ENCODE peak calls at places on chromosome 3, in four cellular contexts. One of them, this sample, is unnamed. For H3K36me3, the result is how much of the 10 kb centered on the place peaks cover.

GRCh38 chr3:53884623-53885022 is 2.7 kb upstream of the ACTR8 start:
- DNase-seq in heart right ventricle: no peak
- DNase-seq in CD8-positive, alpha-beta memory T cell: no peak
- DNase-seq in endothelial cell of umbilical vein: no peak
- DNase-seq in this sample: no peak

GRCh38 chr3:184590795-184591194 is 29.2 kb downstream of the EPHB3 start:
- DNase-seq in endothelial cell of umbilical vein: no peak
- DNase-seq in CD8-positive, alpha-beta memory T cell: no peak
- DNase-seq in heart right ventricle: no peak
- DNase-seq in this sample: no peak

GRCh38 chr3:79018671-79019136 is 749.1 kb downstream of the ROBO1 start:
- DNase-seq in CD8-positive, alpha-beta memory T cell: no peak
- DNase-seq in heart right ventricle: peak
- DNase-seq in endothelial cell of umbilical vein: peak
- DNase-seq in this sample: no peak

GRCh38 chr3:101070260-101071121 is 77.3 kb upstream of the ABI3BP start:
- DNase-seq in heart right ventricle: peak
- DNase-seq in endothelial cell of umbilical vein: peak
- DNase-seq in CD8-positive, alpha-beta memory T cell: peak
- DNase-seq in this sample: peak

GRCh38 chr3:33636125-33636855 is 81.8 kb downstream of the CLASP2 start:
- DNase-seq in heart right ventricle: no peak
- DNase-seq in CD8-positive, alpha-beta memory T cell: no peak
- DNase-seq in endothelial cell of umbilical vein: peak
- DNase-seq in this sample: no peak

GRCh38 chr3:195450731-195451229 is 8.0 kb upstream of the ACAP2 start:
- DNase-seq in CD8-positive, alpha-beta memory T cell: no peak
- DNase-seq in heart right ventricle: peak
- DNase-seq in endothelial cell of umbilical vein: no peak
- DNase-seq in this sample: no peak

GRCh38 chr3:187447737-187448136 is 79.6 kb downstream of the RTP4 start:
- DNase-seq in CD8-positive, alpha-beta memory T cell: no peak
- DNase-seq in endothelial cell of umbilical vein: no peak
- DNase-seq in heart right ventricle: no peak
- DNase-seq in this sample: no peak

GRCh38 chr3:100099621-100100020 is 14.7 kb downstream of the FILIP1L start:
- DNase-seq in heart right ventricle: no peak
- DNase-seq in endothelial cell of umbilical vein: no peak
- DNase-seq in CD8-positive, alpha-beta memory T cell: no peak
- DNase-seq in this sample: no peak

GRCh38 chr3:154430014-154430413 is at the start of gene GPR149:
- DNase-seq in endothelial cell of umbilical vein: peak
- DNase-seq in CD8-positive, alpha-beta memory T cell: no peak
- DNase-seq in heart right ventricle: no peak
- DNase-seq in this sample: no peak

GRCh38 chr3:160224256-160224655 is 966 bp upstream of the C3orf80 start:
- DNase-seq in CD8-positive, alpha-beta memory T cell: no peak
- DNase-seq in heart right ventricle: no peak
- DNase-seq in endothelial cell of umbilical vein: no peak
- DNase-seq in this sample: no peak

GRCh38 chr3:43161684-43162512 is 56.0 kb upstream of the POMGNT2 start:
- DNase-seq in endothelial cell of umbilical vein: peak
- DNase-seq in CD8-positive, alpha-beta memory T cell: no peak
- DNase-seq in heart right ventricle: no peak
- DNase-seq in this sample: no peak

GRCh38 chr3:40178012-40178594 is 131.4 kb upstream of the EIF1B start:
- DNase-seq in CD8-positive, alpha-beta memory T cell: no peak
- DNase-seq in endothelial cell of umbilical vein: no peak
- DNase-seq in heart right ventricle: no peak
- DNase-seq in this sample: no peak

GRCh38 chr3:123656241-123656640 is 71.4 kb upstream of the HACD2 start:
- DNase-seq in CD8-positive, alpha-beta memory T cell: no peak
- DNase-seq in heart right ventricle: no peak
- DNase-seq in endothelial cell of umbilical vein: no peak
- DNase-seq in this sample: no peak
- H3K27ac ChIP-seq in CD8-positive, alpha-beta memory T cell: no peak
- H3K27ac ChIP-seq in heart right ventricle: no peak
- H3K27ac ChIP-seq in endothelial cell of umbilical vein: no peak
- H3K27ac ChIP-seq in this sample: no peak

GRCh38 chr3:17088602-17089313 is 204.0 kb downstream of the PLCL2 start:
- DNase-seq in endothelial cell of umbilical vein: no peak
- DNase-seq in CD8-positive, alpha-beta memory T cell: peak
- DNase-seq in heart right ventricle: no peak
- DNase-seq in this sample: no peak

GRCh38 chr3:17087509-17087908 is 202.8 kb downstream of the PLCL2 start:
- DNase-seq in CD8-positive, alpha-beta memory T cell: no peak
- DNase-seq in endothelial cell of umbilical vein: no peak
- DNase-seq in heart right ventricle: no peak
- DNase-seq in this sample: no peak

GRCh38 chr3:17089314-17089700 is 204.6 kb downstream of the PLCL2 start:
- DNase-seq in endothelial cell of umbilical vein: no peak
- DNase-seq in heart right ventricle: no peak
- DNase-seq in CD8-positive, alpha-beta memory T cell: no peak
- DNase-seq in this sample: no peak

GRCh38 chr3:17090271-17090992 is 205.7 kb downstream of the PLCL2 start:
- DNase-seq in endothelial cell of umbilical vein: no peak
- DNase-seq in CD8-positive, alpha-beta memory T cell: no peak
- DNase-seq in heart right ventricle: no peak
- DNase-seq in this sample: no peak

GRCh38 chr3:17088017-17088416 is 203.3 kb downstream of the PLCL2 start:
- DNase-seq in heart right ventricle: no peak
- DNase-seq in endothelial cell of umbilical vein: no peak
- DNase-seq in CD8-positive, alpha-beta memory T cell: no peak
- DNase-seq in this sample: no peak
- H3K36me3 ChIP-seq in heart right ventricle: half or more
- H3K36me3 ChIP-seq in endothelial cell of umbilical vein: under half
- H3K36me3 ChIP-seq in CD8-positive, alpha-beta memory T cell: under half
- H3K36me3 ChIP-seq in this sample: under half

GRCh38 chr3:48440590-48440958 is 517 bp downstream of the TMA7 start:
- DNase-seq in heart right ventricle: no peak
- DNase-seq in endothelial cell of umbilical vein: peak
- DNase-seq in CD8-positive, alpha-beta memory T cell: peak
- DNase-seq in this sample: peak

GRCh38 chr3:48446043-48446424 is 503 bp upstream of the ATRIP start:
- DNase-seq in heart right ventricle: no peak
- DNase-seq in CD8-positive, alpha-beta memory T cell: no peak
- DNase-seq in endothelial cell of umbilical vein: no peak
- DNase-seq in this sample: no peak

GRCh38 chr3:48446425-48447193 is at the start of gene ATRIP:
- DNase-seq in CD8-positive, alpha-beta memory T cell: peak
- DNase-seq in heart right ventricle: peak
- DNase-seq in endothelial cell of umbilical vein: peak
- DNase-seq in this sample: peak

GRCh38 chr3:48441940-48442339 is 1.9 kb downstream of the TMA7 start:
- DNase-seq in endothelial cell of umbilical vein: no peak
- DNase-seq in CD8-positive, alpha-beta memory T cell: no peak
- DNase-seq in heart right ventricle: no peak
- DNase-seq in this sample: no peak

GRCh38 chr3:48445277-48445882 is 1.2 kb upstream of the ATRIP start:
- DNase-seq in endothelial cell of umbilical vein: no peak
- DNase-seq in heart right ventricle: no peak
- DNase-seq in CD8-positive, alpha-beta memory T cell: no peak
- DNase-seq in this sample: no peak
- H3K4me3 ChIP-seq in endothelial cell of umbilical vein: no peak
- H3K4me3 ChIP-seq in heart right ventricle: peak
- H3K4me3 ChIP-seq in CD8-positive, alpha-beta memory T cell: no peak
- H3K4me3 ChIP-seq in this sample: no peak

DNA sequence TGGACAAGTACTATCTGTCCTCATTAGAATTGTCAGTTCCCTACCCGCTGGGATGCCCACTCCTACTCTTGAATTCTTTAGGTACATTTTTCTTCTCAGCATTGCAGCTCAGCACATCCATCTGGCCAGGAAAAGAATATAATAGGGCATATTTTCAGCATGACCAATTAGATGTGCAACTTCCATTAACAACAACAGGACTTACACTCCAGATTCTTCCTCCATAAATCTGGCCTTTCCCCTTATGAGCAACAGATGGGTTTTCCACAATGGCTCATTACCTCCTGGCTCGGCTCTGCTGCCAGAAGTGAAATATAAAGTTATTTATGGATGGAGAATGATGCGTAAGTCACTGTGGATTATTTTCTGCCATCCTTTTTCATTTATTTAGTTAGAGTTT is 443.8 kb upstream of the TGFBR2 start:
- DNase-seq in CD8-positive, alpha-beta memory T cell: no peak
- DNase-seq in heart right ventricle: no peak
- DNase-seq in endothelial cell of umbilical vein: peak
- DNase-seq in this sample: no peak
- H3K27ac ChIP-seq in CD8-positive, alpha-beta memory T cell: no peak
- H3K27ac ChIP-seq in heart right ventricle: no peak
- H3K27ac ChIP-seq in endothelial cell of umbilical vein: no peak
- H3K27ac ChIP-seq in this sample: no peak

GRCh38 chr3:46112296-46112695 is 85.0 kb upstream of the XCR1 start:
- DNase-seq in CD8-positive, alpha-beta memory T cell: no peak
- DNase-seq in endothelial cell of umbilical vein: no peak
- DNase-seq in heart right ventricle: no peak
- DNase-seq in this sample: no peak

GRCh38 chr3:46113608-46114007 is 86.3 kb upstream of the XCR1 start:
- DNase-seq in endothelial cell of umbilical vein: no peak
- DNase-seq in heart right ventricle: no peak
- DNase-seq in CD8-positive, alpha-beta memory T cell: no peak
- DNase-seq in this sample: no peak

GRCh38 chr3:46114324-46114988 is 87.2 kb upstream of the XCR1 start:
- DNase-seq in endothelial cell of umbilical vein: no peak
- DNase-seq in heart right ventricle: no peak
- DNase-seq in CD8-positive, alpha-beta memory T cell: no peak
- DNase-seq in this sample: no peak

GRCh38 chr3:46110701-46111493 is 83.6 kb upstream of the XCR1 start:
- DNase-seq in heart right ventricle: no peak
- DNase-seq in CD8-positive, alpha-beta memory T cell: no peak
- DNase-seq in endothelial cell of umbilical vein: no peak
- DNase-seq in this sample: no peak

GRCh38 chr3:46112984-46113383 is 85.7 kb upstream of the XCR1 start:
- DNase-seq in heart right ventricle: no peak
- DNase-seq in endothelial cell of umbilical vein: no peak
- DNase-seq in CD8-positive, alpha-beta memory T cell: no peak
- DNase-seq in this sample: no peak
- H3K36me3 ChIP-seq in heart right ventricle: under half
- H3K36me3 ChIP-seq in endothelial cell of umbilical vein: under half
- H3K36me3 ChIP-seq in CD8-positive, alpha-beta memory T cell: under half
- H3K36me3 ChIP-seq in this sample: under half

GRCh38 chr3:69323941-69324340 is 61.9 kb downstream of the FRMD4B start:
- DNase-seq in CD8-positive, alpha-beta memory T cell: no peak
- DNase-seq in heart right ventricle: no peak
- DNase-seq in endothelial cell of umbilical vein: no peak
- DNase-seq in this sample: no peak
- H3K4me3 ChIP-seq in CD8-positive, alpha-beta memory T cell: no peak
- H3K4me3 ChIP-seq in heart right ventricle: no peak
- H3K4me3 ChIP-seq in endothelial cell of umbilical vein: no peak
- H3K4me3 ChIP-seq in this sample: no peak

GRCh38 chr3:152279474-152279873 is 10.7 kb downstream of the MBNL1 start:
- DNase-seq in endothelial cell of umbilical vein: no peak
- DNase-seq in heart right ventricle: no peak
- DNase-seq in CD8-positive, alpha-beta memory T cell: no peak
- DNase-seq in this sample: no peak
- H3K27ac ChIP-seq in endothelial cell of umbilical vein: no peak
- H3K27ac ChIP-seq in heart right ventricle: peak
- H3K27ac ChIP-seq in CD8-positive, alpha-beta memory T cell: no peak
- H3K27ac ChIP-seq in this sample: peak

GRCh38 chr3:186092360-186093070 is 16.4 kb downstream of the ETV5 start:
- DNase-seq in heart right ventricle: no peak
- DNase-seq in endothelial cell of umbilical vein: no peak
- DNase-seq in CD8-positive, alpha-beta memory T cell: no peak
- DNase-seq in this sample: no peak

GRCh38 chr3:186083746-186084145 is 25.1 kb downstream of the ETV5 start:
- DNase-seq in CD8-positive, alpha-beta memory T cell: no peak
- DNase-seq in endothelial cell of umbilical vein: no peak
- DNase-seq in heart right ventricle: no peak
- DNase-seq in this sample: no peak

GRCh38 chr3:186084264-186084663 is 24.6 kb downstream of the ETV5 start:
- DNase-seq in CD8-positive, alpha-beta memory T cell: no peak
- DNase-seq in heart right ventricle: no peak
- DNase-seq in endothelial cell of umbilical vein: no peak
- DNase-seq in this sample: no peak

GRCh38 chr3:186090884-186091283 is 18.0 kb downstream of the ETV5 start:
- DNase-seq in CD8-positive, alpha-beta memory T cell: no peak
- DNase-seq in heart right ventricle: no peak
- DNase-seq in endothelial cell of umbilical vein: no peak
- DNase-seq in this sample: no peak

GRCh38 chr3:186088335-186088734 is 20.6 kb downstream of the ETV5 start:
- DNase-seq in CD8-positive, alpha-beta memory T cell: no peak
- DNase-seq in heart right ventricle: no peak
- DNase-seq in endothelial cell of umbilical vein: no peak
- DNase-seq in this sample: no peak
- H3K36me3 ChIP-seq in CD8-positive, alpha-beta memory T cell: under half
- H3K36me3 ChIP-seq in heart right ventricle: under half
- H3K36me3 ChIP-seq in endothelial cell of umbilical vein: under half
- H3K36me3 ChIP-seq in this sample: under half

This sample was measured in effector memory CD4-positive, alpha-beta T cell.